ENCODE peak calls at places on chromosomes 5 and 9, in ten cellular contexts. L is astrocyte of the spinal cord; O is NB4; P is endodermal cell; D is kidney epithelial cell; N is CD8-positive, alpha-beta T cell; M is PC-9; W is upper lobe of right lung; S is neural progenitor cell; Y is cardiac fibroblast. J is an unnamed sample.

GRCh38 chr9:112846528-112847488 is 43.9 kb downstream of the SLC46A2 start:
- DNase-seq in L (peak), O (no peak), P (peak), D (no peak), N (no peak), M (no peak), W (no peak), S (no peak), Y (peak), J (no peak)

GRCh38 chr5:148687427-148687826 is 33.1 kb upstream of the HTR4 start:
- DNase-seq in L (peak), O (peak), P (peak), D (no peak), N (no peak), M (peak), W (no peak), S (peak), Y (peak), J (no peak)

GRCh38 chr9:93064392-93065124 is 6.1 kb downstream of the SUSD3 start:
- DNase-seq in L (peak), O (peak), P (peak), D (no peak), N (peak), M (no peak), W (no peak), S (no peak), Y (no peak), J (no peak)

GRCh38 chr5:43017438-43017820 is 22.7 kb downstream of the ANXA2R start:
- DNase-seq in L (no peak), O (peak), P (peak), D (no peak), N (no peak), M (no peak), W (no peak), S (peak), Y (peak), J (no peak)

GRCh38 chr5:44001675-44002380 is 387.4 kb downstream of the FGF10 start:
- DNase-seq in L (peak), O (no peak), P (no peak), D (no peak), N (no peak), M (no peak), W (no peak), S (no peak), Y (no peak), J (no peak)

GRCh38 chr5:388266-389196 is 54.4 kb upstream of the EXOC3 start:
- DNase-seq in L (no peak), O (peak), P (no peak), D (no peak), N (no peak), M (no peak), W (peak), S (no peak), Y (no peak), J (no peak)

GRCh38 chr5:126354012-126354856 is 69.0 kb upstream of the GRAMD2B start:
- DNase-seq in L (peak), O (peak), P (no peak), D (peak), N (no peak), M (peak), W (no peak), S (peak), Y (peak), J (peak)

GRCh38 chr9:137083418-137084004 is 3.3 kb upstream of the MAN1B1 start:
- DNase-seq in L (peak), O (peak), P (peak), D (peak), N (no peak), M (peak), W (peak), S (peak), Y (peak), J (peak)

GRCh38 chr9:128482186-128482585 is 22.3 kb upstream of the GLE1 start:
- DNase-seq in L (no peak), O (no peak), P (no peak), D (no peak), N (no peak), M (no peak), W (no peak), S (no peak), Y (no peak), J (no peak)

GRCh38 chr9:115211413-115212204 is 93.7 kb upstream of the TNC start:
- DNase-seq in L (peak), O (no peak), P (no peak), D (peak), N (no peak), M (no peak), W (no peak), S (no peak), Y (peak), J (no peak)

GRCh38 chr9:131432050-131432449 is 38.2 kb downstream of the PRRC2B start:
- DNase-seq in L (no peak), O (no peak), P (no peak), D (no peak), N (no peak), M (no peak), W (no peak), S (no peak), Y (no peak), J (no peak)

GRCh38 chr9:131757549-131757948 is 17.7 kb upstream of the RAPGEF1 start:
- DNase-seq in L (no peak), O (no peak), P (no peak), D (no peak), N (no peak), M (no peak), W (no peak), S (no peak), Y (no peak), J (no peak)

GRCh38 chr5:159510282-159510681 is 180.0 kb upstream of the IL12B start:
- DNase-seq in L (peak), O (no peak), P (peak), D (no peak), N (no peak), M (peak), W (peak), S (peak), Y (peak), J (peak)

GRCh38 chr5:83577036-83577636 is 105.6 kb downstream of the VCAN start:
- DNase-seq in L (no peak), O (no peak), P (no peak), D (no peak), N (no peak), M (peak), W (no peak), S (no peak), Y (peak), J (no peak)

GRCh38 chr9:124873664-124874063 is 11.7 kb downstream of the ARPC5L start:
- DNase-seq in L (no peak), O (no peak), P (no peak), D (no peak), N (peak), M (no peak), W (no peak), S (no peak), Y (no peak), J (no peak)

GRCh38 chr5:150339841-150340240 is 17.7 kb upstream of the TCOF1 start:
- DNase-seq in L (no peak), O (no peak), P (no peak), D (no peak), N (no peak), M (no peak), W (no peak), S (no peak), Y (no peak), J (no peak)

GRCh38 chr9:108100571-108100970 is 611.0 kb upstream of the KLF4 start:
- DNase-seq in L (no peak), O (no peak), P (no peak), D (no peak), N (no peak), M (no peak), W (no peak), S (no peak), Y (peak), J (no peak)

GRCh38 chr9:4009006-4009511 is 290.8 kb downstream of the GLIS3 start:
- DNase-seq in L (peak), O (no peak), P (no peak), D (no peak), N (no peak), M (no peak), W (no peak), S (no peak), Y (no peak), J (no peak)

GRCh38 chr5:105684799-105685198 is 1985.9 kb downstream of the EFNA5 start:
- DNase-seq in L (peak), O (no peak), P (no peak), D (no peak), N (no peak), M (no peak), W (no peak), S (no peak), Y (no peak), J (no peak)

GRCh38 chr5:40831346-40832210 is 3.4 kb downstream of the RPL37 start:
- DNase-seq in L (no peak), O (no peak), P (no peak), D (no peak), N (no peak), M (no peak), W (no peak), S (no peak), Y (no peak), J (no peak)

GRCh38 chr9:31715250-31715649 is 669.2 kb upstream of the ACO1 start:
- DNase-seq in L (peak), O (no peak), P (no peak), D (no peak), N (no peak), M (no peak), W (no peak), S (peak), Y (peak), J (no peak)

GRCh38 chr9:35828716-35829083 is at the start of gene FAM221B:
- DNase-seq in L (no peak), O (no peak), P (peak), D (no peak), N (peak), M (no peak), W (no peak), S (peak), Y (no peak), J (no peak)

GRCh38 chr9:137314561-137315560 is 12.8 kb upstream of the NRARP start:
- DNase-seq in L (no peak), O (no peak), P (peak), D (no peak), N (no peak), M (no peak), W (peak), S (peak), Y (no peak), J (no peak)

GRCh38 chr9:73863924-73864323 is 633.2 kb upstream of the RORB start:
- DNase-seq in L (peak), O (no peak), P (no peak), D (no peak), N (no peak), M (no peak), W (no peak), S (no peak), Y (no peak), J (no peak)

GRCh38 chr9:73714294-73714693 is 562.6 kb downstream of the ANXA1 start:
- DNase-seq in L (peak), O (no peak), P (no peak), D (peak), N (no peak), M (no peak), W (no peak), S (no peak), Y (no peak), J (no peak)

GRCh38 chr9:126151031-126151670 is 175.5 kb upstream of the MVB12B start:
- DNase-seq in L (no peak), O (no peak), P (no peak), D (no peak), N (no peak), M (no peak), W (peak), S (no peak), Y (peak), J (no peak)

GRCh38 chr5:10420926-10421325 is 20.8 kb upstream of the ROPN1L start:
- DNase-seq in L (peak), O (peak), P (no peak), D (no peak), N (no peak), M (no peak), W (no peak), S (no peak), Y (peak), J (no peak)

GRCh38 chr5:16723821-16724220 is 107.0 kb upstream of the RETREG1 start:
- DNase-seq in L (no peak), O (no peak), P (no peak), D (no peak), N (no peak), M (no peak), W (no peak), S (no peak), Y (no peak), J (no peak)

GRCh38 chr9:98256632-98257218 is 1.3 kb upstream of the TBC1D2 start:
- DNase-seq in L (no peak), O (peak), P (peak), D (no peak), N (peak), M (no peak), W (peak), S (peak), Y (no peak), J (no peak)

GRCh38 chr5:175617447-175617846 is 40.4 kb upstream of the HRH2 start:
- DNase-seq in L (no peak), O (no peak), P (peak), D (no peak), N (no peak), M (no peak), W (no peak), S (no peak), Y (no peak), J (no peak)

GRCh38 chr5:138753794-138754698 is 821 bp downstream of the CTNNA1 start:
- DNase-seq in L (peak), O (peak), P (peak), D (no peak), N (peak), M (peak), W (peak), S (peak), Y (peak), J (peak)

GRCh38 chr5:139662617-139663016 is 14.5 kb downstream of the CXXC5 start:
- DNase-seq in L (no peak), O (no peak), P (no peak), D (no peak), N (no peak), M (peak), W (no peak), S (no peak), Y (no peak), J (no peak)

GRCh38 chr5:35924122-35924949 is 14.1 kb downstream of the CAPSL start:
- DNase-seq in L (peak), O (no peak), P (no peak), D (no peak), N (no peak), M (no peak), W (no peak), S (no peak), Y (peak), J (peak)

GRCh38 chr9:92378825-92379535 is 25.4 kb downstream of the OGN start:
- DNase-seq in L (peak), O (no peak), P (no peak), D (no peak), N (no peak), M (no peak), W (no peak), S (peak), Y (no peak), J (no peak)

GRCh38 chr9:18294229-18294628 is 179.7 kb upstream of the ADAMTSL1 start:
- DNase-seq in L (no peak), O (no peak), P (no peak), D (no peak), N (no peak), M (no peak), W (no peak), S (no peak), Y (no peak), J (no peak)

GRCh38 chr9:18297532-18297872 is 176.5 kb upstream of the ADAMTSL1 start:
- DNase-seq in L (no peak), O (peak), P (peak), D (no peak), N (no peak), M (no peak), W (no peak), S (peak), Y (peak), J (no peak)

GRCh38 chr9:18299449-18299848 is 174.5 kb upstream of the ADAMTSL1 start:
- DNase-seq in L (no peak), O (no peak), P (no peak), D (no peak), N (no peak), M (no peak), W (no peak), S (no peak), Y (no peak), J (peak)

DNA sequence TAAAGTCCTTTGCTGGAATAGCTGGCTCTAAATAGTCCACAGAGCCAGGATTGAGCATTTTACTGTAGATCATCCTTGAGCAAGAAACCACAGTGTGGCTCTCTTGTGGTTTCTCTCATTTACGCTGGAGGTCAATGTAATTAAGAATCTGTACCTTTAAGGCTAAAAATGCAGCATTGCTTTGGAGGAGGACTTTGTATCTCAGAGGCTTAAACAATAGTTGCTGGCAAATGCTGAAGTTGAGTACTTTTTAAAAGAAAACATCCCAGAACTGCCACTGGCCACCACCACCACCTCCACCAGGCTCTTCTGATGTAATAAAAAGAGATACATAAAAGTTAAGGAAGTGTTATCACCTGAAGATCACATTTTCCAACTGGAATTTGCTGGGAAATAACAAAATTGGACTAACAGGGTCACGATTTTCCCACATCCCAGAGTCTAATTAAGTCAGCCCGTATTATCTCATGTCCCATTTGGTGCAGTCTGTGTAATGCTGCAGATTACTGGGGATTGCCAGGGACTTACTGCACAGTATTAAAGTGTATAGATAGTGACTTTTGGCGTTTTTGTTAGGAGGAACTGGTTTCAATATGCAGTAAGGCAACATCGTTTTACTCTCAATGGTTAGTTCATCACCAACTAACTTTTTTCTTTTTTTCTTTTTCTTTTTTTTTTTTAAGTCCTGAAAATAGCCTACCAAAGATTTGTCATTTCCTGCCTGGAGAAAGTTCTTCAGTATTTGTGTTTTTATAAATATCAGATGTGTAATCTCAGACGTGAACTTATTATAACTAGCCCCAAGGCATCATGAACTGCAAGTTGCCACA is 177.0 kb upstream of the ADAMTSL1 start:
- DNase-seq in L (peak), O (peak), P (no peak), D (no peak), N (no peak), M (no peak), W (no peak), S (no peak), Y (peak), J (peak)
- H3K4me3 ChIP-seq in L (no peak), O (no peak), P (no peak), D (no peak), N (no peak), M (no peak), W (no peak), S (no peak), Y (peak), J (peak)

GRCh38 chr9:117706421-117707150 is 2.4 kb downstream of the TLR4 start:
- DNase-seq in L (peak), O (no peak), P (no peak), D (no peak), N (no peak), M (no peak), W (no peak), S (no peak), Y (peak), J (no peak)

GRCh38 chr9:117703538-117703937 is 665 bp upstream of the TLR4 start:
- DNase-seq in L (no peak), O (no peak), P (no peak), D (peak), N (no peak), M (no peak), W (no peak), S (no peak), Y (no peak), J (no peak)

GRCh38 chr9:117705386-117705785 is 1.2 kb downstream of the TLR4 start:
- DNase-seq in L (no peak), O (no peak), P (no peak), D (no peak), N (no peak), M (no peak), W (no peak), S (no peak), Y (no peak), J (no peak)

GRCh38 chr9:117704597-117704996 is 394 bp downstream of the TLR4 start:
- DNase-seq in L (no peak), O (no peak), P (no peak), D (no peak), N (no peak), M (no peak), W (no peak), S (no peak), Y (no peak), J (no peak)

DNA sequence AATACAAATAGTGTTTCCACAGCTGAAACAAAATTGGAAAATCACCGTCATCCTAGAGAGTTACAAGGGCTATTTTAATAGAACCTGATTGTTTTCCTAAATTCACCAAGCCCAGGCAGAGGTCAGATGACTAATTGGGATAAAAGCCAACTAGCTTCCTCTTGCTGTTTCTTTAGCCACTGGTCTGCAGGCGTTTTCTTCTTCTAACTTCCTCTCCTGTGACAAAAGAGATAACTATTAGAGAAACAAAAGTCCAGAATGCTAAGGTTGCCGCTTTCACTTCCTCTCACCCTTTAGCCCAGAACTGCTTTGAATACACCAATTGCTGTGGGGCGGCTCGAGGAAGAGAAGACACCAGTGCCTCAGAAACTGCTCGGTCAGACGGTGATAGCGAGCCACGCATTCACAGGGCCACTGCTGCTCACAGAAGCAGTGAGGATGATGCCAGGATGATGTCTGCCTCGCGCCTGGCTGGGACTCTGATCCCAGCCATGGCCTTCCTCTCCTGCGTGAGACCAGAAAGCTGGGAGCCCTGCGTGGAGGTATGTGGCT is at the start of gene TLR4:
- DNase-seq in L (peak), O (peak), P (peak), D (peak), N (no peak), M (peak), W (peak), S (peak), Y (peak), J (no peak)
- TF ChIP-seq CTCF in L (no peak), O (no peak), P (no peak), D (no peak), N (no peak), M (no peak), W (no peak), S (no peak), Y (no peak), J (no peak)

GRCh38 chr5:111142932-111143331 is 50.8 kb downstream of the WDR36 start:
- DNase-seq in L (no peak), O (no peak), P (no peak), D (no peak), N (no peak), M (no peak), W (no peak), S (no peak), Y (peak), J (no peak)
- H3K4me3 ChIP-seq in L (no peak), O (no peak), P (no peak), D (no peak), N (no peak), M (no peak), W (no peak), S (no peak), Y (no peak), J (no peak)

GRCh38 chr9:85900504-85901201 is 40.3 kb upstream of the NAA35 start:
- DNase-seq in L (peak), O (peak), P (peak), D (no peak), N (peak), M (peak), W (no peak), S (peak), Y (peak), J (peak)
- TF ChIP-seq CTCF in L (peak), O (peak), P (peak), D (peak), N (peak), M (peak), W (peak), S (peak), Y (peak), J (peak)

DNA sequence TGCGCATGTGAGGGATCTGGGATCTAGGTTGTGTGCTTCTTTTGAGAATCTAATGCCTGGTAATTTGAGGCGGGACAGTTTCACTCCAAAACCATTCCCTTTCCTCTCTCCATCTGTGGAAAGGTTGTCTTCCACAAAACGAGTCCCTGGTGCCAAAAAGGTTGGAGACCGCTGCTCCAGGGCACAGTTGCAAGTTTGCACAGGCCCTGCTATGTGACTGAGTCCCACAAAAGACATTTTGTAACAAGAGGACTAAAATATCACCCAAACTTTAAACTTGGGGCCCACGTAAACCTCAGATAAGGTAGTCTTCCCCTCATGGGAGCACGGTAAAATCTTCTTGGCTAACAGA is 5.8 kb upstream of the ZNF367 start:
- DNase-seq in L (no peak), O (no peak), P (no peak), D (no peak), N (no peak), M (no peak), W (no peak), S (no peak), Y (no peak), J (no peak)
- H3K4me3 ChIP-seq in L (no peak), O (no peak), P (no peak), D (no peak), N (no peak), M (no peak), W (no peak), S (no peak), Y (no peak), J (no peak)

GRCh38 chr5:132831095-132831860 is 831 bp upstream of the SHROOM1 start:
- DNase-seq in L (no peak), O (no peak), P (no peak), D (no peak), N (no peak), M (no peak), W (no peak), S (no peak), Y (no peak), J (no peak)
- TF ChIP-seq CTCF in L (no peak), O (no peak), P (no peak), D (no peak), N (no peak), M (no peak), W (no peak), S (no peak), Y (no peak), J (no peak)

J was measured in AG04449.